ENCODE peak calls at places on chromosomes 5 and 9, in six cellular contexts. M, B, H, I, S and T are unnamed samples.

GRCh38 chr5:59462954-59463353 is 430.6 kb downstream of the PDE4D start:
- DNase-seq in S (no peak), M (no peak), B (no peak), H (no peak), I (no peak), T (no peak)

GRCh38 chr5:141003791-141004601 is 37.7 kb downstream of the PCDHAC2 start:
- DNase-seq in B (peak; percentile 79), S (no peak), I (no peak), H (no peak), M (peak; percentile 22), T (peak; percentile 12)

GRCh38 chr9:110278080-110278707 is 21.9 kb upstream of the TXN start:
- DNase-seq in B (no peak), S (no peak), M (peak; percentile 44), H (no peak), I (no peak), T (no peak)

GRCh38 chr9:38181866-38182265 is 112.8 kb upstream of the SHB start:
- DNase-seq in H (no peak), S (no peak), B (no peak), M (peak; percentile 22), I (no peak), T (no peak)

GRCh38 chr5:81207009-81207408 is 26.1 kb upstream of the CKMT2 start:
- DNase-seq in I (peak; percentile 29), H (no peak), S (no peak), B (peak; percentile 13), M (no peak), T (peak; percentile 23)

GRCh38 chr5:95850391-95850894 is 27.9 kb upstream of the GLRX start:
- DNase-seq in S (peak; percentile 56), M (no peak), I (no peak), B (no peak), H (no peak), T (no peak)

GRCh38 chr9:108756746-108757490 is 98.9 kb downstream of the ACTL7B start:
- DNase-seq in H (no peak), M (no peak), I (peak; percentile 3), S (peak; percentile 29), B (peak; percentile 22), T (no peak)

GRCh38 chr9:36877239-36877638 is 156.8 kb downstream of the PAX5 start:
- DNase-seq in M (no peak), B (no peak), H (peak; percentile 35), S (no peak), I (no peak), T (no peak)

GRCh38 chr5:143987751-143988560 is 176.0 kb downstream of the HMHB1 start:
- DNase-seq in S (no peak), H (no peak), M (no peak), I (no peak), B (no peak), T (no peak)

GRCh38 chr5:97986069-97986468 is 787.4 kb upstream of the RGMB start:
- DNase-seq in H (no peak), M (peak; percentile 9), B (no peak), S (no peak), I (no peak), T (no peak)

GRCh38 chr5:144680711-144681110 is 510.0 kb downstream of the KCTD16 start:
- DNase-seq in S (no peak), B (no peak), I (no peak), M (no peak), H (no peak), T (no peak)

GRCh38 chr5:52988335-52989024 is 672 bp upstream of the ITGA2 start:
- DNase-seq in I (no peak), H (no peak), B (peak; percentile 10), M (peak; percentile 37), S (no peak), T (no peak)

GRCh38 chr5:7851240-7851592 is 283 bp upstream of the CFAP90 start:
- DNase-seq in B (no peak), I (no peak), M (peak; percentile 6), H (no peak), S (no peak), T (no peak)

GRCh38 chr9:133581553-133582343 is 27.4 kb downstream of the FAM163B start:
- DNase-seq in B (no peak), S (no peak), H (no peak), I (no peak), M (no peak), T (no peak)

GRCh38 chr9:5557606-5558587 is 47.6 kb downstream of the PDCD1LG2 start:
- DNase-seq in I (no peak), B (no peak), M (no peak), H (no peak), S (no peak), T (peak; percentile 83)

GRCh38 chr5:76367623-76368366 is 35.3 kb upstream of the IQGAP2 start:
- DNase-seq in H (peak; percentile 44), S (no peak), M (no peak), I (peak; percentile 42), B (no peak), T (peak; percentile 51)

GRCh38 chr9:114687034-114687433 is 5.0 kb upstream of the TEX48 start:
- DNase-seq in H (no peak), I (no peak), M (no peak), S (no peak), B (no peak), T (no peak)

GRCh38 chr5:15009420-15009819 is 137.8 kb upstream of the ANKH start:
- DNase-seq in M (peak; percentile 96), I (peak; percentile 54), H (no peak), B (peak; percentile 60), S (peak; percentile 96), T (no peak)

GRCh38 chr5:15012061-15012460 is 140.5 kb upstream of the ANKH start:
- DNase-seq in B (no peak), M (no peak), S (no peak), H (no peak), I (no peak), T (no peak)

GRCh38 chr5:15014809-15015208 is 143.2 kb upstream of the ANKH start:
- DNase-seq in B (no peak), I (no peak), H (no peak), M (no peak), S (peak; percentile 82), T (no peak)

GRCh38 chr5:15010936-15011335 is 139.4 kb upstream of the ANKH start:
- DNase-seq in H (no peak), S (peak; percentile 8), M (no peak), B (no peak), I (no peak), T (no peak)

GRCh38 chr5:15013654-15014463 is 142.3 kb upstream of the ANKH start:
- DNase-seq in I (peak; percentile 58), B (peak; percentile 42), M (peak; percentile 74), S (peak; percentile 75), H (no peak), T (peak; percentile 58)
- TF ChIP-seq MYC in I (no peak), B (no peak), M (no peak), S (no peak), H (no peak), T (no peak)

GRCh38 chr5:171269717-171270116 is 39.3 kb upstream of the TLX3 start:
- DNase-seq in I (no peak), M (no peak), B (no peak), H (no peak), S (no peak), T (no peak)

GRCh38 chr5:171270136-171270535 is 38.9 kb upstream of the TLX3 start:
- DNase-seq in H (no peak), I (no peak), B (no peak), S (no peak), M (no peak), T (no peak)

GRCh38 chr5:171275822-171276544 is 33.1 kb upstream of the TLX3 start:
- DNase-seq in I (no peak), H (no peak), M (no peak), B (no peak), S (no peak), T (no peak)

GRCh38 chr5:171271798-171272197 is 37.2 kb upstream of the TLX3 start:
- DNase-seq in S (no peak), B (no peak), M (no peak), I (no peak), H (no peak), T (no peak)

DNA sequence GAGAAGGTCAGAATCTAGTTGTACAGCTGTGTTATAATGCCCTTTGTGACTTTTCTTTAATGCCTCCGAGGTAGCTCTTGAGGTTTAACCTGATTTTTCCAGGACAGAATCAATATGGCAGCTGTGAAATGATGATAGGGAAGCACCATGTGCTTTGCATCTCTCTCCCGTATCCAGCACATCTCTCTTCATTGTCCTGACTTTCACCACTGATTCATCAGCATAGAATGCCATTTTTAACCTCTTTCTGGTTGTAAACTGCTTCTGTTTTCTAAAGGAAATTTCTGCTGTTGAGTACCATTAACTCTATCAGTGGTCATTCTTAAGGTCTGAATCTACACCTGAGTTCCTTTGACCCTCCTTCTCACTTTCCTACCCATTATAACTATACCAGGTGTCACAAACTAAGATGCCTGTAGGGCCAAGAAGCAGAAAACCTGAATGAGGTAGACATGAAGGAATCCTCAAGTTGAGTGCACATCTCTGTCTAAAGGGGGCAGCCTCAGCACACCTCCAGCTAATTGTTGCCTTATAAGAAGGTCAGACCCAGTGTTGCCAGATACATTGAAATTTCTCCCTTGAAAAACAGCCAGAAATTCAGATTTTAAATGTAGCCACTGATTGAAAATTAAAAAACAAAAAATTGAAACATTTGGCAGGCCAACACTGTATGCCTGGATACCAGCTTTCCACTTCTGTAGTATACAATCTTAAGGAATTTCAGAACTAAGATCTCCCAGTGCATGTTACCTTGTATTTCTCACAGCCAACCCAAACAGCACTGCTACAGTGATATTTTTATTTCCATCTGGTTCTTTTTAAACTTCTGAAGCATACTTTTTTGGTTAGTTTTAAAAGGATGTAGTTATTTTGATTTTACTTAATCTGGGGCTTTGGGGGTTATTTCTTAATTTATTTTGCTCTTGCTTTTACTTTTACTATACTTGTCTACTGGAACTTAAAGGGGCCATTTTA is 35.8 kb upstream of the TLX3 start:
- DNase-seq in H (no peak), S (peak; percentile 25), B (no peak), M (peak; percentile 12), I (peak; percentile 34), T (peak; percentile 45)
- TF ChIP-seq CTCF in H (peak; percentile 51), S (peak; percentile 56), B (peak; percentile 40), M (no peak), I (peak; percentile 43), T (peak; percentile 45)

DNA sequence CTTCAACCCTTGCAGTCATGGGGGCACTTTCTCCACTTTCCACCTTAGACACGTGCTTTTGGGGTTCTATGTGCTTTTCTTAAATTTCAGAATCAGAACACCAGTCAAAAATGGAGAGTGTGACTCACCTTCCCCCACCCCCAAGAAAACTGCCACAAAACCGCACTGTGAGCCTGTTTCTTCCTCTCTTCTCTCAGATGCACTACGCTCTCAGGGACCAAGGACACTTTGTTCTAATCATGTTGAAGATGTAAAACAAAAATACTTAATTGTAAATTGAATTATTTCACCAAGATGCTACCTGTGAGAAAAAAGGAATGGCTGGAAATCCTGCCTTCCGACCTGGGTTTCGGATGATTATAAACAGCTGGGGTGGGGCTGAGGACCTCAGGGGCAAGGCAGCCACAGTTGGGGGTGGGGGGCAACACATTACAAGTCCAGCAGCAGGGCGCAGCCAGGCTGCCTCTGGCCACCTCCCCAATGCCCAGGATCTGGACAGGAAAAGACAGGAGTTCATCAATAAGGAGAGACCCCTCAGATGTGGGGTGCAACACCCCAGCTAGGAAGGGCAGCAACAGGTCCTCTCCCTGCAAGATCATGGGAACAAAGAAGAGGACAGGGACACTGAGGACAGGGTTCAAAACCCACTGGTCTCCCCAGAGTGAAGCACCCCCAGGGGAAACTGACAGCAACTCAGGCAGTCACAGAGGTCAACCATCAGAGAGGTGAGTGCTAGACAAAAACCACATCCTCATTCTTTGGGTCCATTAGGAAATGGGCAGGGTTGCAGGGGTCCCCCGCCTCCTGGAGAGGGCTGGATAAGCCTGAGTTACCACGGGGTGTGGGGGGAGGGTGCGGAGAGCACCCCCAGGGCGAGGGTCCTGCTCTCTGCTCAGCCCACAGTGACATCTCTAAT is 33.7 kb downstream of the SEMA4D start:
- DNase-seq in M (no peak), H (peak; percentile 85), B (no peak), S (no peak), I (no peak), T (peak; percentile 89)
- TF ChIP-seq MYC in M (no peak), H (no peak), B (no peak), S (no peak), I (no peak), T (peak; percentile 86)

GRCh38 chr9:136784997-136785361 is 6.2 kb upstream of the TMEM141 start:
- DNase-seq in M (no peak), S (no peak), I (peak; percentile 92), H (no peak), B (no peak), T (no peak)
- TF ChIP-seq CTCF in M (no peak), S (no peak), I (no peak), H (no peak), B (no peak), T (no peak)